ENCODE peak calls at places on chromosomes 3 and 15, in seven cellular contexts. A is iris pigment epithelial cell, P is H4, L is neural crest cell, K is GM12891, X is fibroblast of lung, I is HL-60. J is an unnamed sample.

GRCh38 chr15:40776537-40777141 is 6.9 kb downstream of the C15orf62 start:
- DNase-seq in L (no peak), X (peak; percentile 54), P (peak; percentile 78), I (no peak), A (peak; percentile 47), K (no peak), J (no peak)

GRCh38 chr15:47283231-47283630 is 434.1 kb upstream of the SEMA6D start:
- DNase-seq in I (no peak), L (no peak), P (no peak), A (no peak), X (peak; percentile 53), K (no peak), J (no peak)

GRCh38 chr3:139297588-139298311 is 46.1 kb upstream of the MRPS22 start:
- DNase-seq in A (peak; percentile 50), P (no peak), L (no peak), X (no peak), K (no peak), I (no peak), J (no peak)

GRCh38 chr3:31668258-31668657 is 135.5 kb downstream of the STT3B start:
- DNase-seq in A (no peak), I (peak; percentile 68), L (no peak), K (no peak), X (no peak), P (no peak), J (no peak)

GRCh38 chr3:28973621-28974020 is 307.2 kb upstream of the RBMS3 start:
- DNase-seq in L (no peak), I (no peak), A (peak; percentile 91), X (peak; percentile 5), K (no peak), P (no peak), J (no peak)

GRCh38 chr3:13465236-13465958 is 14.7 kb upstream of the HDAC11 start:
- DNase-seq in L (no peak), P (no peak), A (no peak), I (no peak), K (no peak), X (no peak), J (no peak)

GRCh38 chr15:64845826-64846225 is 4.1 kb downstream of the PLEKHO2 start:
- DNase-seq in L (no peak), P (no peak), X (no peak), I (no peak), A (no peak), K (no peak), J (no peak)

GRCh38 chr3:131454501-131454900 is 48.3 kb downstream of the MRPL3 start:
- DNase-seq in L (no peak), I (no peak), K (no peak), X (peak; percentile 55), A (peak; percentile 74), P (no peak), J (no peak)

GRCh38 chr15:51069983-51070382 is 24.7 kb downstream of the TNFAIP8L3 start:
- DNase-seq in K (no peak), L (no peak), A (no peak), P (no peak), X (no peak), I (no peak), J (no peak)

GRCh38 chr3:194757629-194758028 is 71.9 kb downstream of the FAM43A start:
- DNase-seq in L (no peak), I (no peak), X (no peak), P (no peak), K (no peak), A (no peak), J (no peak)

GRCh38 chr3:122727766-122728165 is 47.1 kb downstream of the PARP14 start:
- DNase-seq in P (no peak), A (no peak), I (no peak), K (no peak), L (no peak), X (no peak), J (no peak)

GRCh38 chr15:60875681-60876080 is 353.4 kb downstream of the RORA start:
- DNase-seq in K (no peak), I (no peak), L (no peak), A (no peak), X (no peak), P (no peak), J (no peak)

GRCh38 chr15:67183443-67184169 is 70.9 kb downstream of the AAGAB start:
- DNase-seq in I (no peak), L (no peak), P (no peak), X (peak; percentile 59), A (peak; percentile 68), K (no peak), J (no peak)

GRCh38 chr3:83738202-83738601 is 1220.6 kb upstream of the CADM2 start:
- DNase-seq in A (no peak), P (no peak), I (peak; percentile 76), X (no peak), L (no peak), K (no peak), J (peak; percentile 77)

GRCh38 chr3:123028233-123028828 is 768 bp upstream of the SEMA5B start:
- DNase-seq in L (peak; percentile 29), K (peak; percentile 48), P (peak; percentile 78), I (peak; percentile 45), X (peak; percentile 86), A (peak; percentile 89), J (peak; percentile 11)

GRCh38 chr3:183911763-183912506 is 27.3 kb upstream of the PARL start:
- DNase-seq in K (no peak), P (no peak), A (peak; percentile 36), L (no peak), I (peak; percentile 37), X (no peak), J (peak; percentile 47)

GRCh38 chr15:23518104-23518503 is 47.4 kb upstream of the MKRN3 start:
- DNase-seq in A (no peak), I (no peak), X (no peak), L (no peak), K (no peak), P (no peak), J (no peak)

GRCh38 chr3:32842987-32843386 is 25.2 kb downstream of the TRIM71 start:
- DNase-seq in P (no peak), A (no peak), I (peak; percentile 61), X (no peak), K (no peak), L (no peak), J (peak; percentile 86)

GRCh38 chr15:53525894-53526293 is 233.6 kb downstream of the WDR72 start:
- DNase-seq in P (no peak), L (no peak), X (no peak), A (no peak), K (no peak), I (no peak), J (no peak)

GRCh38 chr3:57169872-57170623 is 4.9 kb upstream of the IL17RD start:
- DNase-seq in K (peak; percentile 53), L (peak; percentile 88), I (peak; percentile 67), P (peak; percentile 46), X (peak; percentile 65), A (peak; percentile 56), J (peak; percentile 16)

GRCh38 chr3:72821170-72821781 is 27.0 kb downstream of the SHQ1 start:
- DNase-seq in P (no peak), L (no peak), K (no peak), I (peak; percentile 32), A (peak; percentile 73), X (peak; percentile 41), J (peak; percentile 25)

GRCh38 chr3:41370307-41370706 is 171.0 kb downstream of the CTNNB1 start:
- DNase-seq in L (no peak), I (no peak), K (no peak), X (no peak), A (no peak), P (no peak), J (no peak)

GRCh38 chr15:58066042-58066867 is 744 bp upstream of the ALDH1A2 start:
- DNase-seq in A (peak; percentile 38), X (peak; percentile 43), L (peak; percentile 69), K (peak; percentile 39), I (peak; percentile 38), P (no peak), J (no peak)

GRCh38 chr3:189921770-189922169 is 198.9 kb downstream of the P3H2 start:
- DNase-seq in K (no peak), L (no peak), X (no peak), A (no peak), I (no peak), P (no peak), J (no peak)

GRCh38 chr3:126747768-126748167 is 43.7 kb downstream of the CHCHD6 start:
- DNase-seq in L (no peak), A (no peak), P (no peak), I (no peak), K (no peak), X (no peak), J (no peak)

GRCh38 chr3:77885381-77885780 is 845.5 kb downstream of the ROBO2 start:
- DNase-seq in K (no peak), A (peak; percentile 36), X (no peak), L (no peak), P (no peak), I (no peak), J (no peak)

J was measured in GF-D8.